ENCODE peak calls at places on chromosomes 3 and 15, in eight cellular contexts. V is ELR; W is iPS-NIHi11; J is EL; H is RKO; M is right cardiac atrium; C is putamen; G is CD4-positive, alpha-beta T cell. Q is an unnamed sample.
A peak's percentile ranks its signal among the peaks of the same experiment; 100 is the strongest.

GRCh38 chr15:40274350-40275274 is 8.3 kb downstream of the ANKRD63 start:
- DNase-seq in V (peak; percentile 85), W (peak; percentile 83), J (peak; percentile 75), H (peak; percentile 84), M (peak; percentile 92), C (peak; percentile 73), G (peak; percentile 91), Q (peak; percentile 84)

GRCh38 chr3:98343647-98344507 is 9.8 kb upstream of the OR5K4 start:
- DNase-seq in V (peak; percentile 61), W (peak; percentile 65), J (peak; percentile 50), H (peak; percentile 11), M (peak; percentile 21), C (peak; percentile 20), G (no peak), Q (peak; percentile 76)

GRCh38 chr15:101625980-101626379 is 26.2 kb downstream of the TM2D3 start:
- DNase-seq in V (no peak), W (no peak), J (no peak), H (no peak), M (no peak), C (no peak), G (no peak), Q (no peak)

GRCh38 chr3:17965331-17965730 is 222.9 kb upstream of the TBC1D5 start:
- DNase-seq in V (no peak), W (no peak), J (no peak), H (no peak), M (no peak), C (no peak), G (no peak), Q (no peak)

GRCh38 chr3:37607604-37608003 is 254.1 kb upstream of the CTDSPL start:
- DNase-seq in V (no peak), W (no peak), J (no peak), H (no peak), M (no peak), C (no peak), G (no peak), Q (peak; percentile 56)

GRCh38 chr15:94403246-94403824 is 172.0 kb downstream of the MCTP2 start:
- DNase-seq in V (no peak), W (no peak), J (no peak), H (no peak), M (no peak), C (no peak), G (no peak), Q (peak; percentile 59)

GRCh38 chr3:61935819-61936218 is 374.4 kb downstream of the PTPRG start:
- DNase-seq in V (no peak), W (no peak), J (no peak), H (no peak), M (no peak), C (no peak), G (no peak), Q (no peak)

GRCh38 chr15:53072077-53072476 is 281.9 kb upstream of the ONECUT1 start:
- DNase-seq in V (peak; percentile 53), W (peak; percentile 87), J (peak; percentile 2), H (peak; percentile 96), M (no peak), C (no peak), G (no peak), Q (peak; percentile 92)

GRCh38 chr3:180382781-180383180 is 219.2 kb upstream of the TTC14 start:
- DNase-seq in V (no peak), W (peak; percentile 26), J (no peak), H (no peak), M (no peak), C (peak; percentile 1), G (no peak), Q (no peak)

GRCh38 chr15:87211547-87211946 is 1045.0 kb downstream of the NTRK3 start:
- DNase-seq in V (peak; percentile 13), W (no peak), J (no peak), H (no peak), M (no peak), C (no peak), G (no peak), Q (no peak)

Q was measured in left kidney.